ENCODE peak calls at places on chromosomes 5 and 9, in ten cellular contexts. H is cardiac muscle cell; P is HEK293T; X is pancreas; M is neuronal stem cell; L is substantia nigra; W is activated naive CD8-positive, alpha-beta T cell treated with anti-CD3 and anti-CD28 coated beads, Interleukin-2, amount 50 U/mL, for 24 hours; J is M059J; Y is skeletal muscle cell; F is Kasumi-1. O is an unnamed sample.

GRCh38 chr5:617896-618295 is 5.8 kb downstream of the CEP72 start:
- DNase-seq in H (no peak), P (no peak), X (no peak), M (no peak), L (no peak), W (no peak), J (no peak), Y (no peak), F (no peak), O (no peak)

GRCh38 chr5:10762178-10762775 is 1.2 kb upstream of the DAP start:
- DNase-seq in H (peak), P (no peak), X (no peak), M (no peak), L (peak), W (no peak), J (no peak), Y (no peak), F (no peak), O (no peak)

GRCh38 chr9:385818-386398 is 171.2 kb downstream of the DOCK8 start:
- DNase-seq in H (peak), P (peak), X (no peak), M (peak), L (no peak), W (peak), J (peak), Y (no peak), F (peak), O (peak)

GRCh38 chr9:98157372-98157771 is 35.1 kb downstream of the CORO2A start:
- DNase-seq in H (no peak), P (no peak), X (no peak), M (no peak), L (no peak), W (no peak), J (no peak), Y (no peak), F (no peak), O (no peak)

GRCh38 chr5:59296317-59297264 is 596.9 kb downstream of the PDE4D start:
- DNase-seq in H (no peak), P (no peak), X (no peak), M (no peak), L (no peak), W (no peak), J (peak), Y (no peak), F (peak), O (peak)

GRCh38 chr9:98357921-98358535 is 102.6 kb upstream of the TBC1D2 start:
- DNase-seq in H (no peak), P (no peak), X (no peak), M (no peak), L (no peak), W (no peak), J (peak), Y (peak), F (no peak), O (peak)

GRCh38 chr9:29044959-29045358 is 1471.7 kb upstream of the C9orf72 start:
- DNase-seq in H (no peak), P (no peak), X (no peak), M (no peak), L (no peak), W (no peak), J (peak), Y (no peak), F (no peak), O (peak)

GRCh38 chr9:16191691-16192402 is 639.0 kb downstream of the CCDC171 start:
- DNase-seq in H (peak), P (peak), X (peak), M (peak), L (peak), W (peak), J (peak), Y (peak), F (peak), O (peak)

GRCh38 chr9:95506438-95506691 is 10.4 kb downstream of the PTCH1 start:
- DNase-seq in H (peak), P (no peak), X (peak), M (no peak), L (peak), W (no peak), J (peak), Y (no peak), F (peak), O (peak)

O was measured in HT1080.